ENCODE peak calls at places on chromosomes 12 and 14, in six cellular contexts. X is IMR-90, G is mesenchymal stem cell, S is neuronal stem cell, T is H1, A is trophoblast cell. Y is an unnamed sample.

GRCh38 chr12:108594-108993 is 42.0 kb downstream of the IQSEC3 start:
- DNase-seq in X (no peak), G (no peak), S (no peak), T (no peak), A (no peak), Y (no peak)

GRCh38 chr12:120496353-120497340 is 734 bp downstream of the DYNLL1 start:
- DNase-seq in X (peak; percentile 56), G (peak; percentile 63), S (peak; percentile 70), T (no peak), A (peak; percentile 13), Y (peak; percentile 53)

GRCh38 chr12:52667509-52667908 is 12.7 kb downstream of the KRT1 start:
- DNase-seq in X (no peak), G (no peak), S (no peak), T (no peak), A (peak; percentile 52), Y (no peak)

GRCh38 chr12:42862055-42862454 is 272.5 kb upstream of the PRICKLE1 start:
- DNase-seq in X (no peak), G (no peak), S (no peak), T (no peak), A (no peak), Y (no peak)

GRCh38 chr14:75448209-75448608 is 20.4 kb downstream of the JDP2 start:
- DNase-seq in X (no peak), G (no peak), S (no peak), T (no peak), A (no peak), Y (no peak)

GRCh38 chr12:28771961-28772360 is 377.1 kb upstream of the FAR2 start:
- DNase-seq in X (no peak), G (no peak), S (no peak), T (no peak), A (no peak), Y (no peak)

GRCh38 chr14:38339704-38340103 is 83.8 kb upstream of the CLEC14A start:
- DNase-seq in X (peak; percentile 71), G (peak; percentile 14), S (no peak), T (no peak), A (no peak), Y (no peak)

GRCh38 chr12:65306229-65306602 is 27.7 kb downstream of the MSRB3 start:
- DNase-seq in X (peak; percentile 48), G (no peak), S (no peak), T (no peak), A (no peak), Y (no peak)

GRCh38 chr12:74963304-74963703 is 246.3 kb downstream of the KCNC2 start:
- DNase-seq in X (no peak), G (no peak), S (no peak), T (no peak), A (no peak), Y (no peak)

GRCh38 chr12:18718462-18718861 is 19.4 kb downstream of the PLCZ1 start:
- DNase-seq in X (no peak), G (no peak), S (no peak), T (no peak), A (no peak), Y (no peak)

GRCh38 chr12:13049816-13050215 is 5.6 kb downstream of the FAM234B start:
- DNase-seq in X (peak; percentile 65), G (peak; percentile 6), S (no peak), T (no peak), A (no peak), Y (no peak)

GRCh38 chr12:96879301-96879700 is 27.8 kb upstream of the NEDD1 start:
- DNase-seq in X (no peak), G (no peak), S (no peak), T (no peak), A (no peak), Y (no peak)

GRCh38 chr14:75339059-75339458 is 60.4 kb downstream of the FOS start:
- DNase-seq in X (peak; percentile 13), G (peak; percentile 90), S (no peak), T (no peak), A (peak; percentile 61), Y (no peak)

GRCh38 chr12:58470266-58471010 is 449.9 kb downstream of the LRIG3 start:
- DNase-seq in X (no peak), G (no peak), S (no peak), T (no peak), A (no peak), Y (no peak)

GRCh38 chr14:62661818-62662217 is 383.4 kb downstream of the KCNH5 start:
- DNase-seq in X (peak; percentile 22), G (no peak), S (no peak), T (no peak), A (no peak), Y (no peak)

GRCh38 chr12:96265400-96265799 is 71.2 kb downstream of the ELK3 start:
- DNase-seq in X (no peak), G (no peak), S (no peak), T (no peak), A (no peak), Y (no peak)

GRCh38 chr12:59372971-59373370 is 222.9 kb upstream of the SLC16A7 start:
- DNase-seq in X (peak; percentile 21), G (peak; percentile 22), S (no peak), T (no peak), A (no peak), Y (peak; percentile 60)

GRCh38 chr12:130775953-130776856 is 60.1 kb upstream of the RIMBP2 start:
- DNase-seq in X (peak; percentile 88), G (peak; percentile 88), S (no peak), T (no peak), A (peak; percentile 57), Y (peak; percentile 89)

GRCh38 chr12:113887906-113888305 is 78.2 kb downstream of the RBM19 start:
- DNase-seq in X (no peak), G (no peak), S (no peak), T (no peak), A (no peak), Y (no peak)
- H3K14ac ChIP-seq in X (no peak overlapping the region), G (no peak overlapping the region), S (no peak overlapping the region), T (no peak overlapping the region), A (no peak overlapping the region), Y (no peak overlapping the region)

GRCh38 chr14:85530626-85531025 is 682 bp downstream of the FLRT2 start:
- DNase-seq in X (no peak), G (no peak), S (peak; percentile 6), T (no peak), A (no peak), Y (no peak)
- H3K14ac ChIP-seq in X (peak overlapping the region; percentile 3), G (no peak overlapping the region), S (no peak overlapping the region), T (no peak overlapping the region), A (no peak overlapping the region), Y (no peak overlapping the region)

DNA sequence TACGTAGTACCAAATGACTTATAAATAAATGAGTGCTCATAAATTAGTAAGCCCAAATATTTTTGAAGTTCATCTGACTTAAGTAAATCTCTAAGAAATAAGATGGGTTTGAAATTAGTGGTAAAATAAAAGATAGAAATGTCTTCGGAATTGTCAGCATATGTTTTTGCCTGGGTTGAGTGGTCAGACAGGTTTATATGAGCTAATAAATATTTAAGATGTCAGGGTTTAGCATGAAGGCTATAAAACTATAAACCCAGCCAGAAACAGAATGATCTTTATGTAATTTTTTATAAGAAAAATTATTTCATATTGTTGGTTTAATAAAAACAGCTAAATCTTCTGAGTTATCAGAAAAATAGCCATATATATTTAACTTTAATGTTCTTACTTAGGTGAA is 37.3 kb downstream of the JAG2 start:
- DNase-seq in X (no peak), G (no peak), S (no peak), T (no peak), A (no peak), Y (no peak)
- H3K14ac ChIP-seq in X (no peak overlapping the region), G (no peak overlapping the region), S (no peak overlapping the region), T (no peak overlapping the region), A (no peak overlapping the region), Y (no peak overlapping the region)

DNA sequence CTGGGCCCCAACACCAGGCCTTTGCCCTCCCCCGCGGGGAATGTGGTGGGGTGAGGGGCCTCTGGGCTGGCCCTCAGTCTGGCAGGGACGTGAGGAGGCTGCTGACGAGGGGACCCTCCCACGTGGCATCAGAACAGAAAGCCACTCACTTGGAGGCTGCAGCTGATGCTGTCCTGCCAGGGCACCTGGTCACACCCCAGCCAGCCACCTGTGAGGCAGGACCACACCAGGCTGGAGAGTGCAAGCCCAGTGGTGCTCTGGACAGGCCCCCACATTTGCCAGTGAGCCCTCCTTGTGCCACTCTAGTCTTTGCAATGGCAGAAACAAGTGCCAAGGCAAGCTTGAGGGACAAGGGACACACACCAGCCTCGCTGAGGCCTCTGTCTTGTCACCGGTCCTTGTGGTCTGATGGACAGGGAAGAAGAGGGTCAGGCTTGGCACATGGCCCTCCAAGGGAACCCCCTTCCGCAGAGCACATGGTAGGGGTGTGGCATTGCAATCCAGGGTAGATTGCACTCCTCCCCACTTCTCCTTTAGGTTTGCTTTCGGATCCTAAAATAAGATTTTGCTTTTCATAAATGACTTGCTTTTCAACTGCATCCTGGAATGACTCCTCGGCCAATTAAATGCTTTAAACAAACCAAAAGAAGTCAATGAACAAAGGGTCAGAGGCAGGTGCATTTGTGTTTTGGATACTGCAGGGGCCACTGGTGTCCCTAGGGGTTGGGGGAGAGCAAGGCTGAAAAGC is 53.7 kb downstream of the CCDC88C start:
- DNase-seq in X (no peak), G (no peak), S (no peak), T (no peak), A (peak; percentile 9), Y (no peak)
- H3K14ac ChIP-seq in X (no peak overlapping the region), G (no peak overlapping the region), S (no peak overlapping the region), T (no peak overlapping the region), A (no peak overlapping the region), Y (no peak overlapping the region)

GRCh38 chr14:101017209-101017608 is 113.7 kb upstream of the RTL1 start:
- DNase-seq in X (peak; percentile 51), G (no peak), S (no peak), T (no peak), A (no peak), Y (peak; percentile 8)
- H3K14ac ChIP-seq in X (no peak overlapping the region), G (no peak overlapping the region), S (no peak overlapping the region), T (no peak overlapping the region), A (no peak overlapping the region), Y (no peak overlapping the region)

GRCh38 chr14:58549358-58549757 is 88.4 kb upstream of the DACT1 start:
- DNase-seq in X (peak; percentile 7), G (no peak), S (no peak), T (no peak), A (no peak), Y (no peak)
- H3K14ac ChIP-seq in X (no peak overlapping the region), G (no peak overlapping the region), S (no peak overlapping the region), T (no peak overlapping the region), A (no peak overlapping the region), Y (no peak overlapping the region)

GRCh38 chr12:14113031-14113430 is 131.6 kb upstream of the GRIN2B start:
- DNase-seq in X (no peak), G (no peak), S (no peak), T (no peak), A (no peak), Y (no peak)
- H3K14ac ChIP-seq in X (no peak overlapping the region), G (no peak overlapping the region), S (no peak overlapping the region), T (no peak overlapping the region), A (no peak overlapping the region), Y (no peak overlapping the region)

DNA sequence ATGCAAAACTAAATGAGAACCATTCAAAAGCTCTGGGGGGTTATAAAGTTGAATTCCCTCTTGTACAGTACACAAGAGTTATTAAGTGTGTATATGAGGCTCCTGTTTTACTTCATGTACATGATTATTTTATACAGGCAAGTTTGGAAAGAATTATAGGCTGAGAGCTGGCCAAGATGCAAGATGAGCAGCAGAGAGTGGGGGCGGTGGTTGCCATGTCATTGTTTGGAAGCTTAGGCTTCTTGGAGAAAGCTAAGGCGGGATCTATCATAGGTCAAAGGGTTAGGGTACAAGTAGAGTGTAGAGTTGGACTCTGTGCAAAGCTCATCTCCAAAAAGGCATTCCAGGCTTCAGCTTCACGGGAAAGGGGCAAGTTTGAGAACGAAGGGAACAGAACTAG is 297.1 kb upstream of the TBX3 start:
- DNase-seq in X (peak; percentile 22), G (no peak), S (no peak), T (no peak), A (no peak), Y (no peak)
- H3K14ac ChIP-seq in X (no peak overlapping the region), G (no peak overlapping the region), S (no peak overlapping the region), T (no peak overlapping the region), A (no peak overlapping the region), Y (no peak overlapping the region)